ENCODE peak calls at places on chromosome 3, in seven cellular contexts. D is GM12892, N is AG09309, F is upper lobe of left lung, S is HT1080, L is cardiac muscle cell, Y is T-cell. X is an unnamed sample.

GRCh38 chr3:176174060-176174459 is 1023.2 kb downstream of the TBL1XR1 start:
- DNase-seq in N (no peak), D (no peak), Y (no peak), S (no peak), F (no peak), L (no peak), X (peak)

GRCh38 chr3:22795917-22796316 is 407.2 kb upstream of the UBE2E2 start:
- DNase-seq in Y (no peak), N (no peak), L (no peak), S (no peak), D (no peak), F (no peak), X (peak)

GRCh38 chr3:71022552-71023335 is 560.8 kb downstream of the FOXP1 start:
- DNase-seq in D (no peak), Y (no peak), F (no peak), N (no peak), L (peak), S (no peak), X (peak)

GRCh38 chr3:170076715-170077238 is 39.0 kb downstream of the GPR160 start:
- DNase-seq in S (peak), L (no peak), N (peak), F (no peak), Y (no peak), D (no peak), X (peak)

GRCh38 chr3:152267319-152267689 is 1.4 kb upstream of the MBNL1 start:
- DNase-seq in S (no peak), F (no peak), N (no peak), L (no peak), D (no peak), Y (no peak), X (no peak)

GRCh38 chr3:45966969-45967640 is 23.8 kb downstream of the CXCR6 start:
- DNase-seq in Y (no peak), L (no peak), F (no peak), N (no peak), D (no peak), S (no peak), X (no peak)

GRCh38 chr3:152073267-152073666 is 195.5 kb upstream of the MBNL1 start:
- DNase-seq in L (no peak), F (no peak), N (no peak), Y (no peak), S (peak), D (no peak), X (peak)

GRCh38 chr3:46368569-46368968 is 2.2 kb upstream of the CCR5 start:
- DNase-seq in Y (peak), F (peak), L (peak), N (no peak), S (peak), D (no peak), X (peak)

GRCh38 chr3:157436583-157437300 is at the start of gene PTX3:
- DNase-seq in N (peak), S (peak), Y (no peak), D (no peak), L (peak), F (peak), X (peak)

GRCh38 chr3:196979545-196979944 is 10.9 kb upstream of the PIGZ start:
- DNase-seq in Y (no peak), S (no peak), N (peak), F (no peak), D (no peak), L (no peak), X (no peak)

GRCh38 chr3:60431599-60431958 is 819.7 kb downstream of the FHIT start:
- DNase-seq in L (peak), N (no peak), S (peak), Y (no peak), F (no peak), D (no peak), X (peak)

GRCh38 chr3:57557088-57557537 is 1.0 kb downstream of the PDE12 start:
- DNase-seq in Y (peak), N (no peak), F (peak), L (peak), S (peak), D (peak), X (peak)

GRCh38 chr3:37967252-37967881 is 23.2 kb upstream of the VILL start:
- DNase-seq in N (peak), L (peak), D (peak), S (peak), Y (peak), F (peak), X (peak)

X was measured in PC-3.